ENCODE peak calls at places on chromosomes 6 and 20, in six cellular contexts. F is aorta, X is HFFc6, Z is iris pigment epithelial cell, D is pancreas, M is kidney epithelial cell. T is an unnamed sample.

GRCh38 chr6:12017876-12018401 is 5.8 kb downstream of the HIVEP1 start:
- DNase-seq in D (no peak), F (no peak), M (no peak), X (no peak), Z (no peak), T (no peak)

GRCh38 chr20:1896859-1897258 is 1.7 kb downstream of the SIRPA start:
- DNase-seq in D (no peak), F (no peak), Z (no peak), X (no peak), M (no peak), T (no peak)

GRCh38 chr20:55417797-55418196 is 587.5 kb downstream of the CBLN4 start:
- DNase-seq in Z (no peak), F (no peak), X (no peak), D (no peak), M (no peak), T (no peak)

GRCh38 chr6:143180860-143181259 is 120.2 kb downstream of the AIG1 start:
- DNase-seq in M (no peak), F (no peak), X (no peak), D (no peak), Z (peak; percentile 39), T (no peak)

GRCh38 chr6:21753571-21754108 is 160.1 kb downstream of the SOX4 start:
- DNase-seq in F (no peak), Z (peak; percentile 86), M (no peak), X (peak; percentile 39), D (no peak), T (peak; percentile 61)

GRCh38 chr20:35020108-35021031 is 64.7 kb downstream of the MYH7B start:
- DNase-seq in M (no peak), F (no peak), D (no peak), Z (no peak), X (no peak), T (no peak)

GRCh38 chr6:107665386-107665785 is 158.7 kb downstream of the SCML4 start:
- DNase-seq in M (no peak), Z (peak; percentile 60), X (peak; percentile 11), D (no peak), F (no peak), T (peak; percentile 51)

GRCh38 chr20:37526839-37527637 is 638 bp downstream of the BLCAP start:
- DNase-seq in M (no peak), D (no peak), F (peak; percentile 54), X (no peak), Z (no peak), T (peak; percentile 59)

GRCh38 chr6:38212579-38212978 is 393.1 kb downstream of the ZFAND3 start:
- DNase-seq in F (peak; percentile 57), D (no peak), X (no peak), Z (peak; percentile 48), M (no peak), T (no peak)

GRCh38 chr20:45621593-45621992 is 7.9 kb upstream of the WFDC10A start:
- DNase-seq in Z (no peak), M (no peak), X (no peak), D (no peak), F (no peak), T (no peak)

GRCh38 chr6:89368107-89368506 is 15.6 kb upstream of the UBE2J1 start:
- DNase-seq in M (no peak), F (peak; percentile 55), D (peak; percentile 72), Z (peak; percentile 53), X (peak; percentile 37), T (peak; percentile 51)

GRCh38 chr20:60215786-60216730 is 257.8 kb downstream of the CDH26 start:
- DNase-seq in D (no peak), Z (no peak), X (no peak), M (no peak), F (no peak), T (no peak)

GRCh38 chr6:122609881-122610689 is at the start of gene PKIB:
- DNase-seq in M (peak; percentile 42), F (peak; percentile 79), X (peak; percentile 48), D (peak; percentile 93), Z (peak; percentile 62), T (peak; percentile 81)

GRCh38 chr20:45946149-45946970 is 11.9 kb downstream of the PCIF1 start:
- DNase-seq in Z (peak; percentile 97), M (no peak), D (no peak), X (peak; percentile 71), F (peak; percentile 79), T (peak; percentile 71)

GRCh38 chr6:158408552-158409130 is 96.4 kb downstream of the TULP4 start:
- DNase-seq in X (peak; percentile 33), M (no peak), Z (peak; percentile 85), D (no peak), F (peak; percentile 66), T (peak; percentile 37)

GRCh38 chr6:161353208-161353613 is 79.3 kb upstream of the AGPAT4 start:
- DNase-seq in Z (peak; percentile 21), F (no peak), X (no peak), M (no peak), D (no peak), T (no peak)

GRCh38 chr20:31731321-31731717 is 7.8 kb upstream of the TPX2 start:
- DNase-seq in M (no peak), Z (no peak), D (no peak), F (no peak), X (no peak), T (no peak)

GRCh38 chr6:74197310-74197709 is 501.3 kb downstream of the CD109 start:
- DNase-seq in Z (no peak), M (no peak), F (no peak), D (no peak), X (no peak), T (no peak)

GRCh38 chr20:38927902-38928578 is 1.8 kb downstream of the FAM83D start:
- DNase-seq in D (no peak), X (no peak), F (no peak), M (no peak), Z (no peak), T (no peak)

GRCh38 chr6:166707045-166707444 is 80.0 kb upstream of the RPS6KA2 start:
- DNase-seq in F (peak; percentile 59), D (peak; percentile 86), X (no peak), Z (peak; percentile 21), M (no peak), T (no peak)

GRCh38 chr6:132060591-132060990 is 109.4 kb upstream of the CCN2 start:
- DNase-seq in X (peak; percentile 77), D (no peak), Z (peak; percentile 94), M (no peak), F (no peak), T (peak; percentile 28)

GRCh38 chr6:47592466-47592865 is 105.9 kb upstream of the ADGRF4 start:
- DNase-seq in M (no peak), D (no peak), Z (no peak), X (no peak), F (no peak), T (no peak)

GRCh38 chr6:17311595-17312311 is 30.6 kb downstream of the RBM24 start:
- DNase-seq in X (peak; percentile 25), D (no peak), M (no peak), F (no peak), Z (peak; percentile 76), T (no peak)

GRCh38 chr20:10419550-10420133 is 14.4 kb downstream of the MKKS start:
- DNase-seq in F (no peak), M (peak; percentile 50), Z (peak; percentile 63), D (no peak), X (no peak), T (no peak)

GRCh38 chr6:11133281-11133680 is 21.8 kb upstream of the ERVFRD-1 start:
- DNase-seq in F (no peak), X (no peak), Z (no peak), M (no peak), D (no peak), T (no peak)

GRCh38 chr20:17508756-17509155 is 22.4 kb downstream of the BFSP1 start:
- DNase-seq in F (no peak), M (no peak), Z (no peak), X (no peak), D (no peak), T (no peak)

GRCh38 chr6:161522286-161522685 is 248.4 kb upstream of the AGPAT4 start:
- DNase-seq in F (no peak), M (no peak), D (no peak), X (no peak), Z (no peak), T (no peak)

GRCh38 chr6:140538926-140539325 is 1164.5 kb upstream of the CITED2 start:
- DNase-seq in D (no peak), F (no peak), X (peak; percentile 21), Z (peak; percentile 62), M (no peak), T (no peak)

GRCh38 chr6:148790817-148791216 is 44.0 kb downstream of the UST start:
- DNase-seq in F (no peak), X (no peak), D (no peak), Z (no peak), M (no peak), T (no peak)

GRCh38 chr20:52496191-52496590 is 304.6 kb upstream of the ZFP64 start:
- DNase-seq in F (no peak), D (no peak), Z (no peak), X (no peak), M (no peak), T (no peak)

GRCh38 chr20:48458601-48459385 is 369.0 kb downstream of the PREX1 start:
- DNase-seq in D (no peak), F (no peak), M (no peak), Z (no peak), X (no peak), T (no peak)

GRCh38 chr6:4762294-4762693 is 13.9 kb upstream of the CDYL start:
- DNase-seq in X (no peak), Z (no peak), D (no peak), F (no peak), M (no peak), T (no peak)